ENCODE peak calls at places on chromosome 2, in eight cellular contexts. U, H, G, O, Z, D, Y and T are unnamed samples.

GRCh38 chr2:170189757-170190156 is 11.8 kb downstream of the MYO3B start:
- DNase-seq in U (no peak), H (no peak), G (peak; percentile 56), O (no peak), Z (no peak), D (no peak), Y (no peak), T (no peak)

GRCh38 chr2:237623428-237624403 is 3.7 kb upstream of the LRRFIP1 start:
- DNase-seq in U (no peak), H (no peak), G (no peak), O (no peak), Z (no peak), D (no peak), Y (no peak), T (no peak)

GRCh38 chr2:37619230-37619956 is 52.0 kb downstream of the CDC42EP3 start:
- DNase-seq in U (no peak), H (no peak), G (no peak), O (no peak), Z (no peak), D (no peak), Y (no peak), T (no peak)

GRCh38 chr2:240252872-240253511 is 112.5 kb upstream of the OTOS start:
- DNase-seq in U (no peak), H (no peak), G (no peak), O (peak; percentile 27), Z (no peak), D (no peak), Y (peak; percentile 95), T (no peak)

GRCh38 chr2:36147670-36148390 is 207.7 kb upstream of the CRIM1 start:
- DNase-seq in U (no peak), H (no peak), G (no peak), O (no peak), Z (no peak), D (no peak), Y (no peak), T (no peak)

GRCh38 chr2:186484062-186484735 is 1.9 kb upstream of the ZC3H15 start:
- DNase-seq in U (no peak), H (no peak), G (no peak), O (no peak), Z (no peak), D (no peak), Y (no peak), T (no peak)

GRCh38 chr2:8564475-8564874 is 117.4 kb upstream of the ID2 start:
- DNase-seq in U (no peak), H (no peak), G (no peak), O (no peak), Z (no peak), D (no peak), Y (no peak), T (no peak)

GRCh38 chr2:229920011-229920781 is 1.6 kb downstream of the TRIP12 start:
- DNase-seq in U (peak; percentile 5), H (no peak), G (peak; percentile 22), O (no peak), Z (no peak), D (no peak), Y (no peak), T (no peak)

GRCh38 chr2:181998045-181998444 is 12.4 kb downstream of the PPP1R1C start:
- DNase-seq in U (no peak), H (no peak), G (peak; percentile 25), O (no peak), Z (no peak), D (no peak), Y (no peak), T (no peak)

GRCh38 chr2:23377772-23378171 is 7.2 kb upstream of the KLHL29 start:
- DNase-seq in U (peak; percentile 32), H (no peak), G (peak; percentile 45), O (no peak), Z (no peak), D (no peak), Y (no peak), T (no peak)

GRCh38 chr2:149872041-149872440 is 284.5 kb upstream of the MMADHC start:
- DNase-seq in U (no peak), H (no peak), G (no peak), O (no peak), Z (peak; percentile 29), D (no peak), Y (no peak), T (no peak)

GRCh38 chr2:218276986-218277755 is 6.9 kb downstream of the PNKD start:
- DNase-seq in U (no peak), H (no peak), G (no peak), O (peak; percentile 22), Z (no peak), D (no peak), Y (no peak), T (no peak)

GRCh38 chr2:218273908-218274249 is 3.6 kb downstream of the PNKD start:
- DNase-seq in U (no peak), H (no peak), G (no peak), O (no peak), Z (no peak), D (no peak), Y (no peak), T (no peak)

GRCh38 chr2:218277921-218278320 is 7.6 kb downstream of the PNKD start:
- DNase-seq in U (no peak), H (no peak), G (no peak), O (no peak), Z (no peak), D (no peak), Y (no peak), T (no peak)

GRCh38 chr2:218274586-218274985 is 4.3 kb downstream of the PNKD start:
- DNase-seq in U (no peak), H (no peak), G (no peak), O (peak; percentile 21), Z (no peak), D (no peak), Y (no peak), T (no peak)

DNA sequence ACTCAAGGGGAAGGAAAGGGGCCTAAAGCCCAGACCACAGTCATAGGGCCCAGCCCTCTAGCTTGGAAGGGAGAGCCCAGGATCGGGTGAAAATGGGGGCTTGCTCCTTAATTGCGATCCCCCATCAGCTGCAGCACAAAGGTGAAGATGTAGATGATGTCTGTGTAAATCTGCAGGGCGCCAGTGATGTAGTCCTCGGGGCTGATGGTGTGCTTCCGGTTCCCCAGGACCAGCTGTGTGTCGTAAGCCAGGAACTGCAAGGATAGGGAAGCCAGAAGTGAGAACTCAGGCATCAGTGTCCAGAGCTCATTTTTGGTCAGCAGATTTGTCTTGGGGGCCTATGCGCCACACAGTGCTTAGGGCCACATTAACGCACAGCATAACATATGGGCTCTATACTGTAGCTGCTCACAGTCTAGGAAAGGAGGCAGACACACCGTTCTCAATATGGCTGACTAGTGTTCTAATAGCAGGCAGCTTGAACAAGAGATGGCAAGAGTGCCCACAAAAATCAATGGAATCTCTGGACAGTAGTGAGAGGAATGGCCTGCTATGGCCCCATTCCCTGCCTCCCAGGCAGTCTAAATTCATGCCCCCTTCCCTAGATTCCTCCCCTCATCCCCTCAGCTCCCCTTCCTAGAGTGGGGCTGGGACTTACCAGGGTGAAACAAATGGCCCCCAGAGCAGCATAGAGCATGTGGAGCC is 5.2 kb downstream of the PNKD start:
- DNase-seq in U (no peak), H (no peak), G (no peak), O (no peak), Z (no peak), D (no peak), Y (no peak), T (no peak)
- H3K27ac ChIP-seq in U (no peak overlapping the region), H (peak overlapping the region; percentile 99), G (no peak overlapping the region), O (peak overlapping the region; percentile 4), Z (no peak overlapping the region), D (peak overlapping the region; percentile 21), Y (peak overlapping the region; percentile 94), T (peak overlapping the region; percentile 88)

GRCh38 chr2:11131166-11131920 is 23.9 kb upstream of the SLC66A3 start:
- DNase-seq in U (no peak), H (no peak), G (no peak), O (no peak), Z (no peak), D (no peak), Y (no peak), T (no peak)

GRCh38 chr2:11134349-11134748 is 20.9 kb upstream of the SLC66A3 start:
- DNase-seq in U (no peak), H (no peak), G (no peak), O (no peak), Z (no peak), D (no peak), Y (no peak), T (no peak)

GRCh38 chr2:11132036-11132671 is 23.1 kb upstream of the SLC66A3 start:
- DNase-seq in U (no peak), H (no peak), G (no peak), O (no peak), Z (no peak), D (no peak), Y (no peak), T (no peak)

GRCh38 chr2:11133936-11134320 is 21.3 kb upstream of the SLC66A3 start:
- DNase-seq in U (no peak), H (no peak), G (no peak), O (no peak), Z (no peak), D (no peak), Y (no peak), T (no peak)

GRCh38 chr2:11133238-11133935 is 21.9 kb upstream of the SLC66A3 start:
- DNase-seq in U (no peak), H (no peak), G (no peak), O (no peak), Z (no peak), D (no peak), Y (no peak), T (no peak)
- H3K27ac ChIP-seq in U (peak overlapping the region; percentile 66), H (peak overlapping the region; percentile 62), G (peak overlapping the region; percentile 57), O (peak overlapping the region; percentile 46), Z (no peak overlapping the region), D (peak overlapping the region; percentile 48), Y (peak overlapping the region; percentile 42), T (no peak overlapping the region)

DNA sequence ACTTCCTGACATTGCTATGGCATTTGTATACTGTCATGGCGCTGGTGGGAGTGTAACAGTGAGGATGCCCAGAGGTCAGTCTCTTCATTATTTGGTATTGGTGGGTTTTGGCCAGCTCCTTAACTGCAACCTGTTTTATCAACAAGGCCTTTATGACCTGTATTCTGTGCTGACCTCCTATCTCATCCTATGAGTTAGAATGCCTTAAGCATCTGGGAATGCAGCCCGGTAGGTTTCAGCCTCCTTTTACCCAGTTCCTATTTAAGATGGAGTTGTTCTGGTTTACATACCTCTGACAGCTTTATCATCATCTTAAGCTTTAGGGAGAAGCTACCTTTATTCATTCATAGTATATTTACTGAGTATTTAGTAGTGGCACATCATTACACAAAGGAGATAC is 103.8 kb downstream of the RAPGEF4 start:
- DNase-seq in U (no peak), H (no peak), G (no peak), O (no peak), Z (no peak), D (no peak), Y (no peak), T (no peak)
- H3K27ac ChIP-seq in U (no peak overlapping the region), H (no peak overlapping the region), G (no peak overlapping the region), O (no peak overlapping the region), Z (no peak overlapping the region), D (no peak overlapping the region), Y (no peak overlapping the region), T (no peak overlapping the region)

DNA sequence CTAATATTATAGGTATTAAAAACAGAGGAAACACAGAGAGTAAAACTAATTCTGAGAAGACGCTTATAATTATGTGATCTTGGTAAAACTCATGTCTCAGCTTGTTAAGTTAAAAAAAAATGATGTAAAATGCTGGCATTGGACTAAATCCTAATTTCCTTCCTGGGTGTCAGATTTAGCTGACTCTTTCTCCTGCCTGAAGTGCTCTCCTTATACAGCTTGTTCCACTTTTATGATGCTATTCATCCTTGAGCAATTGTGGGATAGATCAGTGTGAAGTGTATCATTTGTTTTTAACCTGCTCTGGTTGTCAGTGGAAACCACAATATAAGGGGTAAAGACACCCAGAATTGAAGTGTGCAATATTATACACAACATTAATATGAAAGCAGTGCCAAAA is 84.9 kb downstream of the EFEMP1 start:
- DNase-seq in U (no peak), H (no peak), G (peak; percentile 63), O (no peak), Z (no peak), D (no peak), Y (no peak), T (no peak)
- H3K27ac ChIP-seq in U (no peak overlapping the region), H (peak overlapping the region; percentile 69), G (peak overlapping the region; percentile 88), O (no peak overlapping the region), Z (no peak overlapping the region), D (peak overlapping the region; percentile 64), Y (no peak overlapping the region), T (peak overlapping the region; percentile 67)